ENCODE peak calls at places on chromosomes 7 and 10, in five cellular contexts. A is GM23338, Y is lung, K is amniotic epithelial cell, N is astrocyte of the spinal cord. V is an unnamed sample.

GRCh38 chr10:88080213-88080612 is 216.8 kb downstream of the PTEN start:
- DNase-seq in Y (no peak), N (peak), A (peak), K (peak), V (no peak)

GRCh38 chr10:8677642-8678041 is 623.2 kb downstream of the GATA3 start:
- DNase-seq in N (no peak), A (no peak), Y (no peak), K (no peak), V (no peak)

GRCh38 chr7:42734568-42734967 is 177.3 kb downstream of the C7orf25 start:
- DNase-seq in N (peak), Y (no peak), K (peak), A (no peak), V (no peak)

GRCh38 chr10:117212176-117212575 is 14.9 kb downstream of the KCNK18 start:
- DNase-seq in K (peak), Y (no peak), A (no peak), N (no peak), V (no peak)

GRCh38 chr7:127392182-127392565 is 334 bp downstream of the ZNF800 start:
- DNase-seq in Y (peak), A (peak), K (peak), N (peak), V (peak)

GRCh38 chr10:97210576-97210975 is 24.8 kb upstream of the SLIT1 start:
- DNase-seq in A (peak), Y (peak), K (peak), N (peak), V (peak)

GRCh38 chr7:47730135-47730534 is 148.2 kb upstream of the TNS3 start:
- DNase-seq in K (peak), N (peak), A (no peak), Y (no peak), V (no peak)

GRCh38 chr7:113774182-113774807 is 144.5 kb downstream of the PPP1R3A start:
- DNase-seq in A (peak), Y (no peak), N (peak), K (peak), V (peak)

GRCh38 chr10:102988404-102989314 is 70.6 kb downstream of the CNNM2 start:
- DNase-seq in A (no peak), K (peak), N (peak), Y (no peak), V (no peak)

GRCh38 chr7:96084880-96085551 is 236.9 kb downstream of the SLC25A13 start:
- DNase-seq in N (peak), K (peak), Y (no peak), A (no peak), V (peak)

GRCh38 chr7:70830426-70830825 is 301.5 kb upstream of the GALNT17 start:
- DNase-seq in N (no peak), A (no peak), K (no peak), Y (no peak), V (no peak)

GRCh38 chr7:25858562-25859411 is 293.2 kb upstream of the NFE2L3 start:
- DNase-seq in N (no peak), K (peak), Y (no peak), A (peak), V (no peak)

GRCh38 chr7:24500599-24501451 is 72.4 kb upstream of the PALS2 start:
- DNase-seq in A (no peak), K (no peak), N (no peak), Y (no peak), V (no peak)

GRCh38 chr10:79243211-79244067 is 103.8 kb upstream of the PPIF start:
- DNase-seq in A (peak), Y (no peak), N (peak), K (no peak), V (peak)

GRCh38 chr7:158247758-158248487 is 339.7 kb downstream of the PTPRN2 start:
- DNase-seq in N (no peak), K (no peak), Y (no peak), A (no peak), V (no peak)

GRCh38 chr7:92768501-92769360 is 67.6 kb downstream of the CDK6 start:
- DNase-seq in N (no peak), K (peak), A (peak), Y (no peak), V (no peak)

GRCh38 chr10:51358227-51358626 is 283.9 kb downstream of the PRKG1 start:
- DNase-seq in K (no peak), A (no peak), N (no peak), Y (no peak), V (no peak)

GRCh38 chr10:111933937-111934336 is 249.6 kb downstream of the GPAM start:
- DNase-seq in K (no peak), N (no peak), Y (no peak), A (peak), V (no peak)

GRCh38 chr7:43726466-43726865 is 2.9 kb downstream of the COA1 start:
- DNase-seq in Y (no peak), N (no peak), K (no peak), A (no peak), V (no peak)

GRCh38 chr10:113920819-113921345 is 66.4 kb downstream of the NHLRC2 start:
- DNase-seq in K (peak), Y (no peak), A (no peak), N (no peak), V (no peak)

GRCh38 chr7:51261117-51261835 is 55.3 kb downstream of the COBL start:
- DNase-seq in A (no peak), K (no peak), N (no peak), Y (no peak), V (no peak)

GRCh38 chr7:149294641-149295480 is 32.9 kb downstream of the ZNF783 start:
- DNase-seq in A (no peak), N (no peak), Y (no peak), K (no peak), V (no peak)